ENCODE peak calls at places on chromosomes 16 and 17, in ten cellular contexts. One of them, this sample, is unnamed.

GRCh38 chr17:82281502-82282238 is 8.2 kb upstream of the CSNK1D start:
- DNase-seq in progenitor cell of endocrine pancreas: no peak
- DNase-seq in caudate nucleus: no peak
- DNase-seq in NCI-H1417 treated with DMSO at 0.1 percent for 48 hours: no peak
- DNase-seq in SK-N-SH: no peak
- DNase-seq in mucosa of gallbladder: peak
- DNase-seq in GM19239: no peak
- DNase-seq in mucosa of descending colon: no peak
- DNase-seq in spleen: peak
- DNase-seq in omental fat pad: no peak
- DNase-seq in this sample: peak

GRCh38 chr17:31405941-31406371 is 14.5 kb downstream of the RAB11FIP4 start:
- DNase-seq in SK-N-SH: peak
- DNase-seq in NCI-H1417 treated with DMSO at 0.1 percent for 48 hours: no peak
- DNase-seq in progenitor cell of endocrine pancreas: no peak
- DNase-seq in spleen: peak
- DNase-seq in omental fat pad: no peak
- DNase-seq in mucosa of descending colon: no peak
- DNase-seq in GM19239: no peak
- DNase-seq in caudate nucleus: no peak
- DNase-seq in mucosa of gallbladder: no peak
- DNase-seq in this sample: no peak

GRCh38 chr17:34302626-34303025 is 16.6 kb upstream of the CCL8 start:
- DNase-seq in mucosa of gallbladder: no peak
- DNase-seq in omental fat pad: no peak
- DNase-seq in progenitor cell of endocrine pancreas: no peak
- DNase-seq in GM19239: no peak
- DNase-seq in NCI-H1417 treated with DMSO at 0.1 percent for 48 hours: no peak
- DNase-seq in spleen: no peak
- DNase-seq in caudate nucleus: no peak
- DNase-seq in mucosa of descending colon: no peak
- DNase-seq in SK-N-SH: no peak
- DNase-seq in this sample: no peak

GRCh38 chr16:80557037-80557436 is 16.2 kb downstream of the DYNLRB2 start:
- DNase-seq in mucosa of gallbladder: no peak
- DNase-seq in omental fat pad: no peak
- DNase-seq in SK-N-SH: no peak
- DNase-seq in caudate nucleus: no peak
- DNase-seq in mucosa of descending colon: peak
- DNase-seq in NCI-H1417 treated with DMSO at 0.1 percent for 48 hours: no peak
- DNase-seq in spleen: no peak
- DNase-seq in GM19239: no peak
- DNase-seq in progenitor cell of endocrine pancreas: no peak
- DNase-seq in this sample: peak

GRCh38 chr17:82956726-82957468 is 117.1 kb upstream of the ZNF750 start:
- DNase-seq in caudate nucleus: no peak
- DNase-seq in progenitor cell of endocrine pancreas: no peak
- DNase-seq in NCI-H1417 treated with DMSO at 0.1 percent for 48 hours: no peak
- DNase-seq in mucosa of gallbladder: no peak
- DNase-seq in SK-N-SH: no peak
- DNase-seq in mucosa of descending colon: no peak
- DNase-seq in GM19239: no peak
- DNase-seq in spleen: peak
- DNase-seq in omental fat pad: no peak
- DNase-seq in this sample: no peak

GRCh38 chr16:74462361-74462760 is 41.1 kb upstream of the CLEC18B start:
- DNase-seq in mucosa of descending colon: no peak
- DNase-seq in GM19239: no peak
- DNase-seq in NCI-H1417 treated with DMSO at 0.1 percent for 48 hours: no peak
- DNase-seq in caudate nucleus: no peak
- DNase-seq in SK-N-SH: no peak
- DNase-seq in omental fat pad: no peak
- DNase-seq in progenitor cell of endocrine pancreas: no peak
- DNase-seq in spleen: no peak
- DNase-seq in mucosa of gallbladder: no peak
- DNase-seq in this sample: no peak

GRCh38 chr17:49616086-49616485 is 40.4 kb downstream of the NXPH3 start:
- DNase-seq in GM19239: no peak
- DNase-seq in spleen: no peak
- DNase-seq in caudate nucleus: no peak
- DNase-seq in mucosa of gallbladder: no peak
- DNase-seq in NCI-H1417 treated with DMSO at 0.1 percent for 48 hours: no peak
- DNase-seq in omental fat pad: no peak
- DNase-seq in mucosa of descending colon: no peak
- DNase-seq in SK-N-SH: no peak
- DNase-seq in progenitor cell of endocrine pancreas: no peak
- DNase-seq in this sample: no peak

GRCh38 chr17:17702370-17702769 is 21.1 kb downstream of the RAI1 start:
- DNase-seq in SK-N-SH: no peak
- DNase-seq in spleen: no peak
- DNase-seq in mucosa of descending colon: no peak
- DNase-seq in progenitor cell of endocrine pancreas: no peak
- DNase-seq in mucosa of gallbladder: no peak
- DNase-seq in omental fat pad: no peak
- DNase-seq in NCI-H1417 treated with DMSO at 0.1 percent for 48 hours: no peak
- DNase-seq in GM19239: no peak
- DNase-seq in caudate nucleus: no peak
- DNase-seq in this sample: no peak

GRCh38 chr17:5011928-5012327 is 14.2 kb downstream of the KIF1C start:
- DNase-seq in mucosa of gallbladder: no peak
- DNase-seq in caudate nucleus: no peak
- DNase-seq in SK-N-SH: no peak
- DNase-seq in omental fat pad: no peak
- DNase-seq in mucosa of descending colon: no peak
- DNase-seq in spleen: no peak
- DNase-seq in progenitor cell of endocrine pancreas: no peak
- DNase-seq in GM19239: no peak
- DNase-seq in NCI-H1417 treated with DMSO at 0.1 percent for 48 hours: no peak
- DNase-seq in this sample: no peak

GRCh38 chr17:835263-835662 is 53.1 kb downstream of the MRM3 start:
- DNase-seq in mucosa of descending colon: no peak
- DNase-seq in SK-N-SH: no peak
- DNase-seq in progenitor cell of endocrine pancreas: no peak
- DNase-seq in GM19239: no peak
- DNase-seq in spleen: no peak
- DNase-seq in NCI-H1417 treated with DMSO at 0.1 percent for 48 hours: no peak
- DNase-seq in omental fat pad: no peak
- DNase-seq in caudate nucleus: no peak
- DNase-seq in mucosa of gallbladder: peak
- DNase-seq in this sample: no peak

GRCh38 chr16:27097671-27098275 is 31.0 kb downstream of the C16orf82 start:
- DNase-seq in spleen: no peak
- DNase-seq in omental fat pad: no peak
- DNase-seq in caudate nucleus: no peak
- DNase-seq in mucosa of gallbladder: no peak
- DNase-seq in NCI-H1417 treated with DMSO at 0.1 percent for 48 hours: no peak
- DNase-seq in SK-N-SH: no peak
- DNase-seq in progenitor cell of endocrine pancreas: no peak
- DNase-seq in GM19239: no peak
- DNase-seq in mucosa of descending colon: no peak
- DNase-seq in this sample: no peak

GRCh38 chr17:29051731-29052130 is 8.8 kb downstream of the PIPOX start:
- DNase-seq in progenitor cell of endocrine pancreas: no peak
- DNase-seq in SK-N-SH: no peak
- DNase-seq in mucosa of gallbladder: no peak
- DNase-seq in omental fat pad: no peak
- DNase-seq in mucosa of descending colon: no peak
- DNase-seq in caudate nucleus: no peak
- DNase-seq in spleen: no peak
- DNase-seq in GM19239: no peak
- DNase-seq in NCI-H1417 treated with DMSO at 0.1 percent for 48 hours: no peak
- DNase-seq in this sample: no peak

GRCh38 chr17:15109608-15110007 is 155.5 kb downstream of the PMP22 start:
- DNase-seq in GM19239: no peak
- DNase-seq in mucosa of gallbladder: no peak
- DNase-seq in NCI-H1417 treated with DMSO at 0.1 percent for 48 hours: no peak
- DNase-seq in mucosa of descending colon: no peak
- DNase-seq in SK-N-SH: no peak
- DNase-seq in caudate nucleus: no peak
- DNase-seq in omental fat pad: no peak
- DNase-seq in spleen: no peak
- DNase-seq in progenitor cell of endocrine pancreas: no peak
- DNase-seq in this sample: no peak

GRCh38 chr17:34370376-34370996 is 7.5 kb upstream of the CCL1 start:
- DNase-seq in omental fat pad: no peak
- DNase-seq in progenitor cell of endocrine pancreas: no peak
- DNase-seq in mucosa of gallbladder: no peak
- DNase-seq in SK-N-SH: no peak
- DNase-seq in mucosa of descending colon: no peak
- DNase-seq in NCI-H1417 treated with DMSO at 0.1 percent for 48 hours: no peak
- DNase-seq in caudate nucleus: no peak
- DNase-seq in GM19239: no peak
- DNase-seq in spleen: no peak
- DNase-seq in this sample: no peak

GRCh38 chr17:15384142-15384803 is 42.9 kb upstream of the TEKT3 start:
- DNase-seq in spleen: no peak
- DNase-seq in progenitor cell of endocrine pancreas: no peak
- DNase-seq in omental fat pad: no peak
- DNase-seq in GM19239: no peak
- DNase-seq in NCI-H1417 treated with DMSO at 0.1 percent for 48 hours: no peak
- DNase-seq in mucosa of descending colon: peak
- DNase-seq in mucosa of gallbladder: peak
- DNase-seq in SK-N-SH: no peak
- DNase-seq in caudate nucleus: no peak
- DNase-seq in this sample: no peak

GRCh38 chr16:27977966-27978365 is 85.5 kb downstream of the GSG1L start:
- DNase-seq in SK-N-SH: no peak
- DNase-seq in omental fat pad: no peak
- DNase-seq in mucosa of gallbladder: peak
- DNase-seq in caudate nucleus: no peak
- DNase-seq in progenitor cell of endocrine pancreas: no peak
- DNase-seq in GM19239: no peak
- DNase-seq in NCI-H1417 treated with DMSO at 0.1 percent for 48 hours: no peak
- DNase-seq in spleen: peak
- DNase-seq in mucosa of descending colon: no peak
- DNase-seq in this sample: no peak

GRCh38 chr17:4818276-4818675 is 11.3 kb downstream of the PLD2 start:
- DNase-seq in GM19239: no peak
- DNase-seq in mucosa of gallbladder: no peak
- DNase-seq in NCI-H1417 treated with DMSO at 0.1 percent for 48 hours: no peak
- DNase-seq in progenitor cell of endocrine pancreas: no peak
- DNase-seq in SK-N-SH: no peak
- DNase-seq in caudate nucleus: no peak
- DNase-seq in mucosa of descending colon: no peak
- DNase-seq in omental fat pad: no peak
- DNase-seq in spleen: no peak
- DNase-seq in this sample: no peak

GRCh38 chr17:76726231-76726765 is at the start of gene JMJD6:
- DNase-seq in spleen: peak
- DNase-seq in omental fat pad: peak
- DNase-seq in NCI-H1417 treated with DMSO at 0.1 percent for 48 hours: peak
- DNase-seq in SK-N-SH: peak
- DNase-seq in GM19239: peak
- DNase-seq in caudate nucleus: peak
- DNase-seq in progenitor cell of endocrine pancreas: peak
- DNase-seq in mucosa of gallbladder: peak
- DNase-seq in mucosa of descending colon: peak
- DNase-seq in this sample: peak

GRCh38 chr16:31409433-31409832 is 16.3 kb downstream of the ITGAD start:
- DNase-seq in NCI-H1417 treated with DMSO at 0.1 percent for 48 hours: no peak
- DNase-seq in mucosa of gallbladder: no peak
- DNase-seq in omental fat pad: no peak
- DNase-seq in spleen: no peak
- DNase-seq in mucosa of descending colon: no peak
- DNase-seq in progenitor cell of endocrine pancreas: no peak
- DNase-seq in caudate nucleus: no peak
- DNase-seq in GM19239: no peak
- DNase-seq in SK-N-SH: no peak
- DNase-seq in this sample: no peak

GRCh38 chr17:33205552-33205951 is 87.5 kb downstream of the ASIC2 start:
- DNase-seq in SK-N-SH: no peak
- DNase-seq in spleen: no peak
- DNase-seq in GM19239: no peak
- DNase-seq in mucosa of gallbladder: no peak
- DNase-seq in mucosa of descending colon: no peak
- DNase-seq in caudate nucleus: no peak
- DNase-seq in progenitor cell of endocrine pancreas: no peak
- DNase-seq in omental fat pad: no peak
- DNase-seq in NCI-H1417 treated with DMSO at 0.1 percent for 48 hours: no peak
- DNase-seq in this sample: no peak

GRCh38 chr16:73149329-73149728 is 101.4 kb upstream of the ZFHX3 start:
- DNase-seq in SK-N-SH: no peak
- DNase-seq in caudate nucleus: no peak
- DNase-seq in omental fat pad: no peak
- DNase-seq in spleen: no peak
- DNase-seq in GM19239: no peak
- DNase-seq in progenitor cell of endocrine pancreas: no peak
- DNase-seq in NCI-H1417 treated with DMSO at 0.1 percent for 48 hours: peak
- DNase-seq in mucosa of descending colon: peak
- DNase-seq in mucosa of gallbladder: peak
- DNase-seq in this sample: no peak

GRCh38 chr16:85590506-85590832 is 22.7 kb upstream of the GSE1 start:
- DNase-seq in mucosa of gallbladder: no peak
- DNase-seq in spleen: no peak
- DNase-seq in GM19239: no peak
- DNase-seq in omental fat pad: no peak
- DNase-seq in SK-N-SH: no peak
- DNase-seq in mucosa of descending colon: no peak
- DNase-seq in NCI-H1417 treated with DMSO at 0.1 percent for 48 hours: no peak
- DNase-seq in caudate nucleus: no peak
- DNase-seq in progenitor cell of endocrine pancreas: no peak
- DNase-seq in this sample: no peak

GRCh38 chr17:45160505-45161287 is 979 bp upstream of the HEXIM2 start:
- DNase-seq in SK-N-SH: peak
- DNase-seq in mucosa of descending colon: peak
- DNase-seq in omental fat pad: peak
- DNase-seq in progenitor cell of endocrine pancreas: peak
- DNase-seq in mucosa of gallbladder: no peak
- DNase-seq in GM19239: no peak
- DNase-seq in NCI-H1417 treated with DMSO at 0.1 percent for 48 hours: no peak
- DNase-seq in caudate nucleus: peak
- DNase-seq in spleen: peak
- DNase-seq in this sample: peak

GRCh38 chr16:25093208-25094061 is 18.1 kb upstream of the LCMT1 start:
- DNase-seq in progenitor cell of endocrine pancreas: no peak
- DNase-seq in mucosa of descending colon: no peak
- DNase-seq in GM19239: no peak
- DNase-seq in SK-N-SH: no peak
- DNase-seq in NCI-H1417 treated with DMSO at 0.1 percent for 48 hours: no peak
- DNase-seq in spleen: no peak
- DNase-seq in mucosa of gallbladder: no peak
- DNase-seq in caudate nucleus: no peak
- DNase-seq in omental fat pad: no peak
- DNase-seq in this sample: no peak

GRCh38 chr16:64292953-64293352 is 828.9 kb downstream of the CDH11 start:
- DNase-seq in omental fat pad: no peak
- DNase-seq in spleen: no peak
- DNase-seq in GM19239: no peak
- DNase-seq in NCI-H1417 treated with DMSO at 0.1 percent for 48 hours: no peak
- DNase-seq in caudate nucleus: no peak
- DNase-seq in mucosa of gallbladder: no peak
- DNase-seq in progenitor cell of endocrine pancreas: no peak
- DNase-seq in mucosa of descending colon: no peak
- DNase-seq in SK-N-SH: no peak
- DNase-seq in this sample: no peak

GRCh38 chr17:57955183-57955952 is at the start of gene CUEDC1:
- DNase-seq in NCI-H1417 treated with DMSO at 0.1 percent for 48 hours: no peak
- DNase-seq in omental fat pad: no peak
- DNase-seq in mucosa of descending colon: peak
- DNase-seq in mucosa of gallbladder: peak
- DNase-seq in GM19239: peak
- DNase-seq in SK-N-SH: peak
- DNase-seq in caudate nucleus: peak
- DNase-seq in progenitor cell of endocrine pancreas: peak
- DNase-seq in spleen: peak
- DNase-seq in this sample: peak

GRCh38 chr16:3618782-3619166 is 7.4 kb upstream of the SLX4 start:
- DNase-seq in progenitor cell of endocrine pancreas: no peak
- DNase-seq in omental fat pad: no peak
- DNase-seq in caudate nucleus: no peak
- DNase-seq in SK-N-SH: no peak
- DNase-seq in spleen: no peak
- DNase-seq in NCI-H1417 treated with DMSO at 0.1 percent for 48 hours: no peak
- DNase-seq in mucosa of descending colon: no peak
- DNase-seq in mucosa of gallbladder: no peak
- DNase-seq in GM19239: no peak
- DNase-seq in this sample: no peak

GRCh38 chr17:60090412-60090811 is 11.7 kb upstream of the HEATR6 start:
- DNase-seq in caudate nucleus: no peak
- DNase-seq in mucosa of descending colon: no peak
- DNase-seq in GM19239: no peak
- DNase-seq in SK-N-SH: no peak
- DNase-seq in progenitor cell of endocrine pancreas: no peak
- DNase-seq in mucosa of gallbladder: no peak
- DNase-seq in spleen: no peak
- DNase-seq in NCI-H1417 treated with DMSO at 0.1 percent for 48 hours: no peak
- DNase-seq in omental fat pad: no peak
- DNase-seq in this sample: peak

This sample was measured in prostate gland.